ENCODE peak calls at places on chromosomes 1 and 21, in five cellular contexts. I, X, T, N and O are unnamed samples.
A peak's percentile ranks its signal among the peaks of the same experiment; 100 is the strongest.

GRCh38 chr1:37795340-37796110 is 1.9 kb downstream of the MANEAL start:
- DNase-seq in X (peak; percentile 45), I (peak; percentile 28), T (peak; percentile 32), N (peak; percentile 52), O (no peak)

GRCh38 chr1:183945432-183946308 is 91.9 kb downstream of the COLGALT2 start:
- DNase-seq in I (no peak), X (no peak), T (no peak), N (no peak), O (no peak)

GRCh38 chr1:236021424-236022135 is 43.3 kb downstream of the NID1 start:
- DNase-seq in N (no peak), X (peak; percentile 43), T (peak; percentile 54), I (no peak), O (no peak)

GRCh38 chr1:16029288-16029687 is 7.5 kb downstream of the CLCNKA start:
- DNase-seq in X (no peak), N (no peak), T (no peak), I (no peak), O (no peak)

GRCh38 chr1:204110894-204111633 is 38.1 kb downstream of the SOX13 start:
- DNase-seq in N (no peak), X (no peak), T (no peak), I (no peak), O (no peak)

GRCh38 chr1:46675549-46676314 is 4.1 kb downstream of the TEX38 start:
- DNase-seq in N (no peak), I (no peak), X (no peak), T (no peak), O (no peak)

GRCh38 chr1:221097479-221098281 is 218.4 kb downstream of the HLX start:
- DNase-seq in X (peak; percentile 97), N (peak; percentile 30), T (peak; percentile 88), I (no peak), O (no peak)

GRCh38 chr1:236000781-236001180 is 64.1 kb downstream of the NID1 start:
- DNase-seq in N (no peak), X (no peak), I (no peak), T (no peak), O (no peak)

GRCh38 chr1:205547932-205548827 is 43.7 kb downstream of the CDK18 start:
- DNase-seq in I (no peak), X (no peak), N (no peak), T (no peak), O (no peak)

GRCh38 chr1:64733576-64734288 is 11.1 kb upstream of the RAVER2 start:
- DNase-seq in N (no peak), T (peak; percentile 61), I (no peak), X (peak; percentile 57), O (no peak)

GRCh38 chr21:39696196-39696595 is 48.8 kb upstream of the IGSF5 start:
- DNase-seq in N (no peak), T (no peak), I (no peak), X (no peak), O (no peak)

GRCh38 chr1:39758556-39759435 is 12.4 kb downstream of the OXCT2 start:
- DNase-seq in X (no peak), I (no peak), T (no peak), N (no peak), O (no peak)

GRCh38 chr1:211113566-211113965 is 20.4 kb downstream of the KCNH1 start:
- DNase-seq in N (no peak), I (no peak), T (no peak), X (no peak), O (no peak)

GRCh38 chr1:178465011-178465410 is 31.8 kb downstream of the CLEC20A start:
- DNase-seq in X (peak; percentile 74), I (no peak), T (peak; percentile 73), N (peak; percentile 80), O (no peak)

GRCh38 chr1:151846062-151846568 is 6.5 kb upstream of the C2CD4D start:
- DNase-seq in N (peak; percentile 62), T (peak; percentile 75), X (peak; percentile 74), I (no peak), O (no peak)

GRCh38 chr1:221093903-221094865 is 214.9 kb downstream of the HLX start:
- DNase-seq in X (no peak), I (no peak), T (no peak), N (no peak), O (no peak)

GRCh38 chr1:1086911-1087341 is 12.8 kb upstream of the RNF223 start:
- DNase-seq in X (no peak), N (no peak), T (no peak), I (no peak), O (no peak)

GRCh38 chr1:8204823-8205222 is 113.1 kb upstream of the SLC45A1 start:
- DNase-seq in T (no peak), X (no peak), I (no peak), N (no peak), O (no peak)

GRCh38 chr1:17207046-17207445 is 2.1 kb downstream of the PADI1 start:
- DNase-seq in T (no peak), I (no peak), N (no peak), X (no peak), O (no peak)

GRCh38 chr1:34332996-34333395 is 156.3 kb downstream of the C1orf94 start:
- DNase-seq in X (no peak), I (no peak), N (no peak), T (no peak), O (no peak)

GRCh38 chr1:228163776-228164534 is 1.6 kb upstream of the IBA57 start:
- DNase-seq in X (no peak), I (no peak), T (no peak), N (no peak), O (no peak)

GRCh38 chr1:84433253-84434080 is 35.2 kb downstream of the DNASE2B start:
- DNase-seq in X (peak; percentile 76), T (peak; percentile 78), N (peak; percentile 61), I (peak; percentile 17), O (peak; percentile 26)

GRCh38 chr1:178033019-178033418 is 60.9 kb upstream of the RASAL2 start:
- DNase-seq in X (no peak), N (no peak), T (no peak), I (no peak), O (no peak)

GRCh38 chr1:21564521-21565095 is 55.4 kb downstream of the ALPL start:
- DNase-seq in X (peak; percentile 18), T (peak; percentile 41), N (no peak), I (no peak), O (no peak)